ENCODE peak calls at places on chromosomes 12 and 14, in six cellular contexts. X is neuronal stem cell, W is IMR-90, A is H9, O is trophoblast cell, N is H1. D is an unnamed sample.

GRCh38 chr12:121227294-121227693 is 17.4 kb downstream of the P2RX4 start:
- DNase-seq in O (peak), N (no peak), X (no peak), A (no peak), W (no peak), D (no peak)

GRCh38 chr12:88896958-88897357 is 316.7 kb upstream of the KITLG start:
- DNase-seq in X (no peak), A (no peak), N (no peak), W (peak), O (no peak), D (peak)

GRCh38 chr12:109088818-109089217 is 4.5 kb downstream of the ALKBH2 start:
- DNase-seq in A (no peak), W (peak), X (no peak), N (no peak), O (no peak), D (no peak)

GRCh38 chr12:27635349-27635972 is 60.8 kb upstream of the REP15 start:
- DNase-seq in A (no peak), N (no peak), O (peak), W (peak), X (no peak), D (peak)

GRCh38 chr12:22803725-22804124 is 178.8 kb downstream of the ETNK1 start:
- DNase-seq in X (no peak), W (no peak), N (no peak), A (peak), O (no peak), D (no peak)

GRCh38 chr14:90630407-90630806 is 185.8 kb downstream of the TTC7B start:
- DNase-seq in W (no peak), O (peak), N (no peak), A (no peak), X (no peak), D (peak)

GRCh38 chr14:65551019-65551643 is 138.6 kb downstream of the FUT8 start:
- DNase-seq in X (no peak), O (no peak), W (no peak), N (no peak), A (no peak), D (no peak)

GRCh38 chr12:72288911-72289310 is 16.7 kb downstream of the TRHDE start:
- DNase-seq in N (no peak), X (no peak), A (no peak), W (peak), O (no peak), D (no peak)

GRCh38 chr14:51020024-51020710 is 74.7 kb downstream of the TRIM9 start:
- DNase-seq in O (peak), A (no peak), W (no peak), X (no peak), N (no peak), D (peak)

GRCh38 chr12:22230280-22230794 is 104.2 kb downstream of the ST8SIA1 start:
- DNase-seq in X (no peak), N (no peak), O (no peak), W (peak), A (no peak), D (peak)

GRCh38 chr12:62673027-62673815 is 206.6 kb downstream of the MON2 start:
- DNase-seq in O (no peak), N (no peak), A (no peak), W (no peak), X (peak), D (no peak)

GRCh38 chr12:57129311-57130288 is 1.3 kb downstream of the LRP1 start:
- DNase-seq in N (no peak), O (peak), X (no peak), W (no peak), A (peak), D (peak)

GRCh38 chr12:49519574-49519936 is 19.3 kb upstream of the KCNH3 start:
- DNase-seq in O (no peak), W (no peak), X (no peak), N (no peak), A (no peak), D (no peak)

GRCh38 chr12:53425515-53426150 is 2.0 kb downstream of the AMHR2 start:
- DNase-seq in A (no peak), N (no peak), W (no peak), O (no peak), X (no peak), D (no peak)

GRCh38 chr12:69068431-69068830 is 135.5 kb upstream of the CPM start:
- DNase-seq in N (no peak), A (no peak), O (no peak), W (peak), X (no peak), D (no peak)

GRCh38 chr14:75204106-75204505 is 27.7 kb upstream of the TMED10 start:
- DNase-seq in A (no peak), O (peak), W (no peak), X (no peak), N (no peak), D (peak)

GRCh38 chr12:93954160-93955112 is 193.9 kb upstream of the PLXNC1 start:
- DNase-seq in N (no peak), X (no peak), W (peak), O (no peak), A (no peak), D (no peak)

GRCh38 chr14:103391048-103391447 is 5.8 kb downstream of the MARK3 start:
- DNase-seq in X (no peak), W (peak), O (peak), N (no peak), A (no peak), D (peak)

GRCh38 chr12:123078114-123078465 is 72.8 kb downstream of the PITPNM2 start:
- DNase-seq in A (no peak), X (no peak), O (no peak), W (no peak), N (no peak), D (no peak)

GRCh38 chr14:96949594-96949993 is 152.4 kb downstream of the VRK1 start:
- DNase-seq in X (no peak), A (no peak), N (no peak), O (no peak), W (no peak), D (no peak)

GRCh38 chr12:24839268-24839791 is 109.6 kb downstream of the BCAT1 start:
- DNase-seq in N (no peak), O (peak), X (no peak), W (no peak), A (no peak), D (no peak)

GRCh38 chr12:106141452-106141851 is 2.7 kb upstream of the NUAK1 start:
- DNase-seq in X (no peak), A (no peak), N (no peak), O (no peak), W (no peak), D (no peak)

DNA sequence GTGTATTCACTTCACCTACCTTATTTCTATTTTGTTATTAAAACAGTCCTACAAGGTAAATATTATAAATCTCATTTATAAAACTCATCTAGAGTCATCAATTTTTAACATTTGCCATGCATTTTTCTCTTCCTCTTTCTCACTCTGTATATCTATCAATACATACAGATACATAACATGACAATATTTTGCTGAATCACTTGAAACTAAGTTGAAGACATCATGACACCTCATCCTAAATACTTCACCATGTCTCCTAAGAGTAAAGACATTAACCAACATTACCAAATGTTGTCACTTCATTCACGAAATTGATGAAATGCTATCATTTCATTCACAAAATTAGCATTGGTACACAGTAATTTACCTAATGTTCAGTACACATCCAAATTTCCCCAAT is 181.8 kb downstream of the PAX9 start:
- DNase-seq in X (no peak), A (no peak), N (no peak), O (no peak), W (no peak), D (no peak)
- H4K91ac ChIP-seq in X (no peak), A (no peak), N (no peak), O (no peak), W (no peak), D (no peak)

DNA sequence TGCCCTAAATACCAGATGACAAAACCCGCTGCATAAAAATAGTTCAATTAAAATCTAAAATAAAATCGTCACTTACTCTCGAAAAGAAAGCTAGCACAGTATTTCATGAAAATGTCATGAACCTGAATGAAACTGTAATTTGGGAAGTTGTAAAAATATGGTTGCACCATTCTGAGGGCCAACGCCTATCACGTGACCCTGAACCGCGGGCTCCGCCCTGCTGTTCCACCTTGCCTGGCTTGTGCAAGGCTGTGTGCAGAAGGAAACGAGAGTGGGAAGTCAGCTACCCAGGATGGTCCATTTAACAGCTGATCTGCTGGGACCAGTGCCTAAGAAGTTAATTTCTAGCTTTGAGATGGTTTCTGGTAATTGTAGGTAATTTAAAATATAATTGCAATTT is 91.7 kb upstream of the BMP4 start:
- DNase-seq in X (no peak), A (no peak), N (no peak), O (no peak), W (no peak), D (no peak)
- H4K91ac ChIP-seq in X (no peak), A (no peak), N (no peak), O (no peak), W (no peak), D (no peak)

DNA sequence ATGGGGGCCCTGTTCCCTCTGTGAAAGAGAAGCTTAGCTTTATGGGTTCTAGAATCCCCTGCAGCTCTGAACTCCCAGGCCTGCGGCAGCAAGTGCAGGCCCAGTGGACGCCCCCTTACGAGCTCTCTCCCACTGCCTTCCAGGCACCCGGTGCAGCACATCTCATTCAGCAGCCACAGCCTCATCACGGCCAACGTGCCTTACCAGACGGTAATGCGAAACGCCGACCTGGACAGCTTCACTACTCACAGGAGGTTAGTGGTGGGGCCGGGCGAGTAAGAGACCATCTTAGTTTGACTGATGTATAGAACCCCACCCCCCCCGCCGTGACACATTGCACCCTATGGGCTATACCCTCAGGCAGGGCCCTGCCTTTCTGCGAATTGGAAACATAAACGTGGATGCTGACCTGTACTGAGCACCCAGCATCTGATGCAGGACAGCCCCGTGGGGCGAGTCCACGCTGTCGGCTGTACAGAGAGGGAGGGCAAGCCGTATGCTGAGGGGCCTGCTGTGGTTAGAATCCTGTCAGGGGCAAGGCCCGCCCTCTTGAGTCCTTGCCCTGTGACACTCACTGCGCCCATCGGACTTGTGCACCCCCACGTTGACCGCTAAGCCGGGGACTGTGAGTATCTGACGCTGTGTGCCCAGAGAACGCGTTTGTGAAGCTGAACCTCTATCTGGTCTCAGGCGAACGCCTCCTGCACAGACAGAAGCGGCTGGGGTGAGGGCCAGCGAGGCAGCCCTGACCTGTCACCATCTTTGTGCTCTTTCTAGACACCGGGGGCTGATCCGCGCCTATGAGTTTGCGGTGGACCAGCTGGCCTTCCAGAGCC is 71.7 kb downstream of the TESC start:
- DNase-seq in X (no peak), W (no peak), N (no peak), A (peak), O (no peak), D (no peak)
- H4K91ac ChIP-seq in X (no peak), W (no peak), N (no peak), A (no peak), O (no peak), D (no peak)

GRCh38 chr12:45580570-45580969 is 148.9 kb upstream of the ARID2 start:
- DNase-seq in O (no peak), X (no peak), N (no peak), W (no peak), A (no peak), D (no peak)

GRCh38 chr12:45572114-45572513 is 157.4 kb upstream of the ARID2 start:
- DNase-seq in A (no peak), X (no peak), O (peak), N (no peak), W (no peak), D (no peak)

GRCh38 chr12:45577844-45578399 is 151.6 kb upstream of the ARID2 start:
- DNase-seq in N (no peak), X (no peak), A (no peak), W (no peak), O (no peak), D (no peak)

GRCh38 chr12:45575417-45575816 is 154.1 kb upstream of the ARID2 start:
- DNase-seq in N (no peak), X (no peak), W (no peak), O (no peak), A (no peak), D (no peak)

GRCh38 chr12:45575823-45576448 is 153.6 kb upstream of the ARID2 start:
- DNase-seq in O (no peak), X (no peak), A (no peak), N (no peak), W (no peak), D (no peak)
- H4K91ac ChIP-seq in O (no peak), X (no peak), A (no peak), N (no peak), W (no peak), D (no peak)

GRCh38 chr14:71290960-71291466 is 383.8 kb downstream of the PCNX1 start:
- DNase-seq in A (no peak), O (peak), X (no peak), N (no peak), W (peak), D (peak)
- H4K91ac ChIP-seq in A (no peak), O (peak), X (no peak), N (no peak), W (peak), D (no peak)

GRCh38 chr12:14931359-14931758 is 7.0 kb downstream of the ERP27 start:
- DNase-seq in W (no peak), A (no peak), O (no peak), N (no peak), X (no peak), D (peak)

GRCh38 chr12:14934511-14934910 is 3.8 kb downstream of the ERP27 start:
- DNase-seq in O (peak), N (no peak), X (no peak), W (no peak), A (no peak), D (no peak)

GRCh38 chr12:14930299-14930698 is 8.0 kb downstream of the ERP27 start:
- DNase-seq in N (no peak), W (peak), X (no peak), A (no peak), O (peak), D (no peak)

GRCh38 chr12:14928946-14929345 is 9.4 kb downstream of the ERP27 start:
- DNase-seq in N (no peak), X (no peak), O (peak), W (no peak), A (no peak), D (no peak)

DNA sequence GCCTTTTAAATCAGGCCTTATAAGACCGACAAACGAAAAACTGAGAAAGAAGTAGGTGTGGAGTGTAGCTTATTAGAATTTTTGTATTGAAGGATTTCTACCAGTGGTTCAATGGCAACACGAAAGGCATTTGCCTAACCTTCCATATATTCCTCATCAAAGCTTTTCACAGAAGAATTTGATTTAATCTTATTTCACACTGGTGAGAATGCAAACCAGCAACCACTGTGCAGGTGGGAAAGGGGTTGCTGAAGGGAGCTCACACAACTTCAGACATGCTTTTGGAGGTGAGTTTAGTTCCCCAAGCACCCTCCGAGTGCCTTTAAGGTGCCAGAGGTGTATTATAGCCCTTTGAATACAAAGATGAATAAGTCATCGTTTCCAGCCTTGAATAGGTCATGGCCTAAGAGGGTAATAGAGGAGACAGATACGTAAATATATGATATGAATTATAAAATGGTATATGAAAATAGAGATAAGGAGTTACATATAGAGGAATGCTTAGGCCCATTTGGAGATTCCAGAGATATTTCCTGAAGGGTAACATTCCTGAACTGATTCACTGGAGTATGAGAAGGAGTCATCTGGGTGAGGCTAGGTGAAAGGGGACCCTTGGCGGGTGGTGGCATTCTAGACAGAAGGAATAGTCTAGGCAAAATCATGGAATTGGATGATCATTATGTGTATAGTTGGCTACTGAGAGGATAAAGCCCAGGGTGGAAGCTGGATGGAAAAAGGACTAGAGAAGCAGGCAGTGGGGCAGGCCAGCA is 6.4 kb downstream of the ERP27 start:
- DNase-seq in W (no peak), A (no peak), O (peak), X (no peak), N (no peak), D (no peak)
- H4K91ac ChIP-seq in W (peak), A (no peak), O (peak), X (no peak), N (no peak), D (no peak)